ENCODE peak calls at places on chromosome 3, in ten cellular contexts. B is ovary; F is H9; X is activated CD8-positive, alpha-beta T cell treated with anti-CD3 and anti-CD28 coated beads for 36 hours; P is A549; O is lower leg skin; L is cardiac fibroblast; W is lower lobe of right lung; H is heart left ventricle; Q is tibial artery. Y is an unnamed sample.

GRCh38 chr3:66518644-66519043 is 17.8 kb upstream of the LRIG1 start:
- DNase-seq in B (no peak), F (no peak), X (no peak), P (no peak), O (no peak), L (no peak), W (no peak), H (no peak), Q (no peak), Y (no peak)

GRCh38 chr3:33170531-33170930 is 48.1 kb downstream of the SUSD5 start:
- DNase-seq in B (no peak), F (no peak), X (no peak), P (no peak), O (no peak), L (no peak), W (no peak), H (no peak), Q (no peak), Y (no peak)

GRCh38 chr3:119580148-119580760 is 962 bp downstream of the ADPRH start:
- DNase-seq in B (peak; percentile 11), F (peak; percentile 44), X (peak; percentile 32), P (no peak), O (no peak), L (no peak), W (peak; percentile 70), H (peak; percentile 48), Q (peak; percentile 37), Y (peak; percentile 26)

GRCh38 chr3:158912621-158913020 is 110.8 kb downstream of the MFSD1 start:
- DNase-seq in B (no peak), F (no peak), X (no peak), P (no peak), O (no peak), L (no peak), W (no peak), H (no peak), Q (no peak), Y (no peak)

GRCh38 chr3:8069981-8070380 is 431.6 kb upstream of the LMCD1 start:
- DNase-seq in B (no peak), F (no peak), X (no peak), P (no peak), O (no peak), L (peak; percentile 63), W (no peak), H (no peak), Q (no peak), Y (no peak)

GRCh38 chr3:12042638-12043037 is 38.5 kb downstream of the SYN2 start:
- DNase-seq in B (no peak), F (no peak), X (no peak), P (no peak), O (no peak), L (no peak), W (no peak), H (no peak), Q (no peak), Y (no peak)

GRCh38 chr3:15520185-15520584 is 1.3 kb downstream of the COLQ start:
- DNase-seq in B (no peak), F (no peak), X (peak; percentile 60), P (no peak), O (no peak), L (no peak), W (no peak), H (peak; percentile 29), Q (no peak), Y (no peak)

GRCh38 chr3:52794612-52795099 is at the start of gene ITIH3:
- DNase-seq in B (no peak), F (no peak), X (no peak), P (no peak), O (no peak), L (no peak), W (no peak), H (no peak), Q (peak; percentile 39), Y (no peak)

GRCh38 chr3:86547697-86548096 is 443.3 kb downstream of the VGLL3 start:
- DNase-seq in B (no peak), F (peak; percentile 79), X (no peak), P (no peak), O (no peak), L (no peak), W (no peak), H (no peak), Q (no peak), Y (no peak)

GRCh38 chr3:110925804-110926203 is 145.8 kb upstream of the NECTIN3 start:
- DNase-seq in B (no peak), F (no peak), X (no peak), P (no peak), O (no peak), L (no peak), W (no peak), H (no peak), Q (no peak), Y (peak; percentile 22)

GRCh38 chr3:54122046-54122801 is at the start of gene CACNA2D3:
- DNase-seq in B (peak; percentile 71), F (peak; percentile 54), X (no peak), P (no peak), O (no peak), L (no peak), W (peak; percentile 71), H (peak; percentile 61), Q (no peak), Y (peak; percentile 53)

DNA sequence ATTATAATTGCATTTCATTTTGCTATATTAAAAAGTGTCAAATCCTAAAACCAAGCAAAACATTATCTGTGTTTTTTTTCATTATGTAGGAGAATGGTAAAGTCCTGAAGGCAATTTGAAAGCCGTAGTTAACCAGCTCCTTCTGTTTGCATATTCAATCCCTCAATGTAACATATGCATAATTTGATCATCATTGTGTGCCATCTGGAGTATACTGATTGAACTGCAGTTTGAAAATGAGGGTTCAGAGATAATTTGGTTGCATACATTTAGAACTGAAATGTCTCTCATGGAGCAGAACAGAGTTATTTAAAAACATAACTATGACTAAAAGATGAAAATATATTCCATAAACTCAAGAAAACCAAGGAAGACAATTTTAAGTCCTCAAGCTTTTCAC is 518.6 kb downstream of the GBE1 start:
- DNase-seq in B (no peak), F (no peak), X (no peak), P (peak; percentile 6), O (no peak), L (peak; percentile 61), W (no peak), H (no peak), Q (no peak), Y (no peak)
- TF ChIP-seq CTCF in B (no peak), F (no peak), X (no peak), P (peak; percentile 28), O (no peak), L (peak; percentile 58), W (no peak), H (no peak), Q (no peak), Y (peak; percentile 30)

GRCh38 chr3:101677436-101678286 is 729 bp upstream of the ZBTB11 start:
- DNase-seq in B (peak; percentile 24), F (peak; percentile 47), X (peak; percentile 16), P (no peak), O (no peak), L (no peak), W (no peak), H (no peak), Q (no peak), Y (peak; percentile 21)

GRCh38 chr3:101676765-101677435 is at the start of gene ZBTB11:
- DNase-seq in B (peak; percentile 100), F (peak; percentile 99), X (peak; percentile 100), P (peak; percentile 100), O (peak; percentile 100), L (peak; percentile 100), W (peak; percentile 99), H (peak; percentile 100), Q (peak; percentile 99), Y (peak; percentile 100)

GRCh38 chr3:101674518-101674917 is 2.4 kb downstream of the ZBTB11 start:
- DNase-seq in B (no peak), F (no peak), X (no peak), P (no peak), O (no peak), L (no peak), W (no peak), H (no peak), Q (no peak), Y (no peak)

GRCh38 chr3:101675709-101676218 is 1.2 kb downstream of the ZBTB11 start:
- DNase-seq in B (peak; percentile 44), F (no peak), X (peak; percentile 50), P (no peak), O (no peak), L (no peak), W (peak; percentile 66), H (peak; percentile 46), Q (peak; percentile 51), Y (no peak)

DNA sequence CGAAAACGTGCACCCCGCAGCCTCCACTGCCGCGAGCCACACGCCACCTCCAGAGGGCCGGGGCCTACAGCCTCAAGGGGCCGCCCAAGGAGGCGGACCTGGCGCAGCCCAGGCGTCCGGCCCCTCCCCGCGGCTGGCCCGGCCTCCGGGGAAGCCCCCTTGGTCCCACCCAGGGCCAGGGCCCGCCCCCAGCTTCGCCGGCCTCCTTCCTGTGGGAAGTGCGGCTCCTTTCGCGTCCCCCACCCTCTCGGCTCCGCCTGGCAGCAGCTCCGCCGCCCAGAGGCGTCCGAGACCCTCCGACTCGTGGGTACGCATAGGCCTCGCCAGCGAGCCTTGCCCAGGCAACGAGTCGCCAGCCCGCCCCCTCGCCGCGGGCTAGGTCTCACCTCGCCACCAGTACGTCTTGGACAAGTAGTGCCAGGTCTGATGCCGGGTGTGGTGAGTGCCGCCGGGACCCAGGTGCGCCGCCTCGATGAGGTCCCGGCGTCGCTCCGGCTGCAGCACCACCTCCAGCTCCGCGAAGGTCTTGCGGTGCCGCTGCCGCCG is 640 bp downstream of the ZBTB11 start:
- DNase-seq in B (peak; percentile 96), F (peak; percentile 96), X (peak; percentile 95), P (peak; percentile 95), O (peak; percentile 98), L (peak; percentile 95), W (peak; percentile 96), H (peak; percentile 97), Q (peak; percentile 91), Y (peak; percentile 91)
- TF ChIP-seq CTCF in B (no peak), F (no peak), X (no peak), P (no peak), O (no peak), L (no peak), W (peak; percentile 8), H (no peak), Q (peak; percentile 10), Y (no peak)

GRCh38 chr3:128784228-128784627 is 58.2 kb downstream of the RAB7A start:
- DNase-seq in B (no peak), F (peak; percentile 83), X (peak; percentile 76), P (peak; percentile 16), O (no peak), L (no peak), W (no peak), H (peak; percentile 40), Q (no peak), Y (no peak)
- TF ChIP-seq CTCF in B (no peak), F (peak; percentile 82), X (peak; percentile 73), P (no peak), O (no peak), L (peak; percentile 42), W (peak; percentile 21), H (peak; percentile 32), Q (peak; percentile 8), Y (no peak)

DNA sequence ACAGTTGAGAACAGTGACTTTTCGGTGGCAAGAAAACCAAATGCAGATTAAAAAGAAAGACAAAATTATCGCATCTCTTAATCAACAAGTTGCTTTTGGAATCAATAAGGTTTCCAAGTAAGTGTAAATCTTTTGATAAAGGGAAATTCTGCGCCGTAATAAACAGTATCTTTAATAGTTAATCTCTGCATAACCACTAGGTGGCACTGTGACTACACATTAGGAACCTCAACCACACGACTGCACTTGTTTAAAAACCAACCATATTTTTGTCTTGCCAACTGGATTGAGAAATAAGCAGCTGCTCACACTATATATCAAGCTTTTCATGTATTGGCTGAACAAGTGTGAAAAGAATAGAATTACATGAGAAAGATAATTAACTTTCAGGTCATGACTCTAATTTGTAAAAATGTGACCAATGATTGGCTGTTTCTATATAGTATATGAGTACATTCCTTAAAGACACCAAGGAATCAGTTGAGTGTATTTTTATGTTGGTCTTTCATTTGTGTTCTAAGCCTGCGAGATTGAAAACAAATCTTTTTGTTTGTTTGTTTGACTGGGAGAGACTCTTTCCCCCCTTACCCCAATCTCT is 72.7 kb downstream of the DZIP3 start:
- DNase-seq in B (no peak), F (no peak), X (peak; percentile 17), P (peak; percentile 69), O (no peak), L (peak; percentile 85), W (no peak), H (no peak), Q (no peak), Y (peak; percentile 5)
- TF ChIP-seq CTCF in B (peak; percentile 59), F (peak; percentile 85), X (peak; percentile 85), P (peak; percentile 83), O (no peak), L (peak; percentile 46), W (peak; percentile 73), H (peak; percentile 83), Q (peak; percentile 70), Y (peak; percentile 87)

Y was measured in body of pancreas.